ENCODE peak calls at places on chromosomes 3 and 15, in seven cellular contexts. One of them, this sample, is unnamed.

GRCh38 chr3:196210673-196211556 is at the start of gene ZDHHC19:
- DNase-seq in HEK293T: no peak
- DNase-seq in HCEC 1CT: no peak
- DNase-seq in ecto neural progenitor cell: no peak
- DNase-seq in T-helper 2 cell treated with Interferon-gamma antibody and Interleukin-4, amounts not matched to agents 5 μg/mL and 100 μg/mL, for 36 hours: no peak
- DNase-seq in ureter: no peak
- DNase-seq in AG20443: no peak
- DNase-seq in this sample: no peak

GRCh38 chr3:77479021-77479420 is 439.1 kb downstream of the ROBO2 start:
- DNase-seq in ureter: no peak
- DNase-seq in ecto neural progenitor cell: no peak
- DNase-seq in HEK293T: no peak
- DNase-seq in AG20443: no peak
- DNase-seq in T-helper 2 cell treated with Interferon-gamma antibody and Interleukin-4, amounts not matched to agents 5 μg/mL and 100 μg/mL, for 36 hours: no peak
- DNase-seq in HCEC 1CT: no peak
- DNase-seq in this sample: no peak

GRCh38 chr3:48394391-48394790 is 22.4 kb downstream of the FBXW12 start:
- DNase-seq in T-helper 2 cell treated with Interferon-gamma antibody and Interleukin-4, amounts not matched to agents 5 μg/mL and 100 μg/mL, for 36 hours: no peak
- DNase-seq in HCEC 1CT: no peak
- DNase-seq in HEK293T: no peak
- DNase-seq in ureter: no peak
- DNase-seq in ecto neural progenitor cell: no peak
- DNase-seq in AG20443: no peak
- DNase-seq in this sample: no peak

GRCh38 chr3:169686874-169687273 is 23.4 kb upstream of the MECOM start:
- DNase-seq in HCEC 1CT: no peak
- DNase-seq in ecto neural progenitor cell: no peak
- DNase-seq in ureter: no peak
- DNase-seq in HEK293T: no peak
- DNase-seq in AG20443: no peak
- DNase-seq in T-helper 2 cell treated with Interferon-gamma antibody and Interleukin-4, amounts not matched to agents 5 μg/mL and 100 μg/mL, for 36 hours: no peak
- DNase-seq in this sample: no peak

GRCh38 chr3:189529468-189529867 is 101.7 kb upstream of the TP63 start:
- DNase-seq in T-helper 2 cell treated with Interferon-gamma antibody and Interleukin-4, amounts not matched to agents 5 μg/mL and 100 μg/mL, for 36 hours: peak; percentile 23
- DNase-seq in ureter: no peak
- DNase-seq in AG20443: no peak
- DNase-seq in ecto neural progenitor cell: no peak
- DNase-seq in HCEC 1CT: no peak
- DNase-seq in HEK293T: no peak
- DNase-seq in this sample: no peak

GRCh38 chr3:39146083-39146501 is 7.3 kb downstream of the CSRNP1 start:
- DNase-seq in AG20443: peak; percentile 33
- DNase-seq in HCEC 1CT: no peak
- DNase-seq in HEK293T: no peak
- DNase-seq in T-helper 2 cell treated with Interferon-gamma antibody and Interleukin-4, amounts not matched to agents 5 μg/mL and 100 μg/mL, for 36 hours: no peak
- DNase-seq in ureter: no peak
- DNase-seq in ecto neural progenitor cell: no peak
- DNase-seq in this sample: no peak

GRCh38 chr3:63864008-63864871 is 573 bp downstream of the ATXN7 start:
- DNase-seq in AG20443: peak; percentile 53
- DNase-seq in ureter: peak; percentile 52
- DNase-seq in HCEC 1CT: peak; percentile 4
- DNase-seq in HEK293T: peak; percentile 61
- DNase-seq in T-helper 2 cell treated with Interferon-gamma antibody and Interleukin-4, amounts not matched to agents 5 μg/mL and 100 μg/mL, for 36 hours: peak; percentile 29
- DNase-seq in ecto neural progenitor cell: peak; percentile 61
- DNase-seq in this sample: no peak

GRCh38 chr3:143851331-143852017 is 3.2 kb upstream of the SLC9A9 start:
- DNase-seq in HCEC 1CT: no peak
- DNase-seq in ecto neural progenitor cell: no peak
- DNase-seq in HEK293T: peak; percentile 31
- DNase-seq in AG20443: no peak
- DNase-seq in T-helper 2 cell treated with Interferon-gamma antibody and Interleukin-4, amounts not matched to agents 5 μg/mL and 100 μg/mL, for 36 hours: no peak
- DNase-seq in ureter: peak; percentile 54
- DNase-seq in this sample: no peak

GRCh38 chr3:192275741-192276355 is 451.5 kb downstream of the FGF12 start:
- DNase-seq in HCEC 1CT: no peak
- DNase-seq in ureter: no peak
- DNase-seq in AG20443: no peak
- DNase-seq in HEK293T: no peak
- DNase-seq in T-helper 2 cell treated with Interferon-gamma antibody and Interleukin-4, amounts not matched to agents 5 μg/mL and 100 μg/mL, for 36 hours: no peak
- DNase-seq in ecto neural progenitor cell: no peak
- DNase-seq in this sample: no peak

GRCh38 chr3:179321585-179322322 is 1.1 kb upstream of the ZNF639 start:
- DNase-seq in HCEC 1CT: peak; percentile 59
- DNase-seq in T-helper 2 cell treated with Interferon-gamma antibody and Interleukin-4, amounts not matched to agents 5 μg/mL and 100 μg/mL, for 36 hours: no peak
- DNase-seq in AG20443: peak; percentile 52
- DNase-seq in ureter: no peak
- DNase-seq in HEK293T: peak; percentile 11
- DNase-seq in ecto neural progenitor cell: no peak
- DNase-seq in this sample: peak; percentile 84

GRCh38 chr3:81723732-81724313 is 37.6 kb downstream of the GBE1 start:
- DNase-seq in HEK293T: no peak
- DNase-seq in AG20443: peak; percentile 40
- DNase-seq in HCEC 1CT: peak; percentile 58
- DNase-seq in ecto neural progenitor cell: no peak
- DNase-seq in T-helper 2 cell treated with Interferon-gamma antibody and Interleukin-4, amounts not matched to agents 5 μg/mL and 100 μg/mL, for 36 hours: no peak
- DNase-seq in ureter: no peak
- DNase-seq in this sample: no peak

GRCh38 chr3:105385868-105386508 is 19.3 kb downstream of the ALCAM start:
- DNase-seq in HCEC 1CT: no peak
- DNase-seq in ureter: no peak
- DNase-seq in ecto neural progenitor cell: no peak
- DNase-seq in T-helper 2 cell treated with Interferon-gamma antibody and Interleukin-4, amounts not matched to agents 5 μg/mL and 100 μg/mL, for 36 hours: no peak
- DNase-seq in HEK293T: no peak
- DNase-seq in AG20443: no peak
- DNase-seq in this sample: no peak

GRCh38 chr15:69149803-69150202 is 10.6 kb upstream of the GLCE start:
- DNase-seq in AG20443: no peak
- DNase-seq in HEK293T: no peak
- DNase-seq in ureter: no peak
- DNase-seq in ecto neural progenitor cell: no peak
- DNase-seq in T-helper 2 cell treated with Interferon-gamma antibody and Interleukin-4, amounts not matched to agents 5 μg/mL and 100 μg/mL, for 36 hours: no peak
- DNase-seq in HCEC 1CT: no peak
- DNase-seq in this sample: no peak

GRCh38 chr3:49518441-49518840 is 35.8 kb upstream of the BSN start:
- DNase-seq in ecto neural progenitor cell: no peak
- DNase-seq in ureter: no peak
- DNase-seq in T-helper 2 cell treated with Interferon-gamma antibody and Interleukin-4, amounts not matched to agents 5 μg/mL and 100 μg/mL, for 36 hours: no peak
- DNase-seq in HCEC 1CT: no peak
- DNase-seq in HEK293T: no peak
- DNase-seq in AG20443: no peak
- DNase-seq in this sample: no peak

GRCh38 chr3:178200316-178200715 is 335.9 kb upstream of the KCNMB2 start:
- DNase-seq in AG20443: no peak
- DNase-seq in T-helper 2 cell treated with Interferon-gamma antibody and Interleukin-4, amounts not matched to agents 5 μg/mL and 100 μg/mL, for 36 hours: no peak
- DNase-seq in ecto neural progenitor cell: no peak
- DNase-seq in ureter: no peak
- DNase-seq in HEK293T: no peak
- DNase-seq in HCEC 1CT: no peak
- DNase-seq in this sample: no peak

GRCh38 chr3:186142556-186142955 is 33.7 kb upstream of the ETV5 start:
- DNase-seq in ecto neural progenitor cell: no peak
- DNase-seq in T-helper 2 cell treated with Interferon-gamma antibody and Interleukin-4, amounts not matched to agents 5 μg/mL and 100 μg/mL, for 36 hours: no peak
- DNase-seq in ureter: no peak
- DNase-seq in HCEC 1CT: peak; percentile 41
- DNase-seq in AG20443: no peak
- DNase-seq in HEK293T: no peak
- DNase-seq in this sample: no peak

GRCh38 chr15:92687183-92687582 is 31.6 kb upstream of the FAM174B start:
- DNase-seq in HEK293T: no peak
- DNase-seq in HCEC 1CT: no peak
- DNase-seq in ecto neural progenitor cell: no peak
- DNase-seq in T-helper 2 cell treated with Interferon-gamma antibody and Interleukin-4, amounts not matched to agents 5 μg/mL and 100 μg/mL, for 36 hours: no peak
- DNase-seq in AG20443: peak; percentile 44
- DNase-seq in ureter: no peak
- DNase-seq in this sample: no peak

GRCh38 chr3:29410200-29410599 is 129.3 kb downstream of the RBMS3 start:
- DNase-seq in T-helper 2 cell treated with Interferon-gamma antibody and Interleukin-4, amounts not matched to agents 5 μg/mL and 100 μg/mL, for 36 hours: no peak
- DNase-seq in HCEC 1CT: no peak
- DNase-seq in HEK293T: no peak
- DNase-seq in ureter: no peak
- DNase-seq in ecto neural progenitor cell: no peak
- DNase-seq in AG20443: no peak
- DNase-seq in this sample: no peak

GRCh38 chr3:142819214-142819613 is 69.7 kb downstream of the PCOLCE2 start:
- DNase-seq in HCEC 1CT: no peak
- DNase-seq in HEK293T: no peak
- DNase-seq in T-helper 2 cell treated with Interferon-gamma antibody and Interleukin-4, amounts not matched to agents 5 μg/mL and 100 μg/mL, for 36 hours: no peak
- DNase-seq in ureter: no peak
- DNase-seq in ecto neural progenitor cell: no peak
- DNase-seq in AG20443: no peak
- DNase-seq in this sample: no peak

GRCh38 chr3:110738531-110738930 is 333.1 kb upstream of the NECTIN3 start:
- DNase-seq in AG20443: peak; percentile 16
- DNase-seq in ecto neural progenitor cell: no peak
- DNase-seq in HEK293T: no peak
- DNase-seq in HCEC 1CT: peak; percentile 45
- DNase-seq in T-helper 2 cell treated with Interferon-gamma antibody and Interleukin-4, amounts not matched to agents 5 μg/mL and 100 μg/mL, for 36 hours: no peak
- DNase-seq in ureter: no peak
- DNase-seq in this sample: peak; percentile 48

GRCh38 chr3:24288538-24289236 is 206.0 kb downstream of the THRB start:
- DNase-seq in T-helper 2 cell treated with Interferon-gamma antibody and Interleukin-4, amounts not matched to agents 5 μg/mL and 100 μg/mL, for 36 hours: no peak
- DNase-seq in ureter: no peak
- DNase-seq in AG20443: no peak
- DNase-seq in ecto neural progenitor cell: no peak
- DNase-seq in HEK293T: no peak
- DNase-seq in HCEC 1CT: no peak
- DNase-seq in this sample: no peak

GRCh38 chr15:52005748-52006701 is 13.0 kb upstream of the MAPK6 start:
- DNase-seq in AG20443: peak; percentile 27
- DNase-seq in T-helper 2 cell treated with Interferon-gamma antibody and Interleukin-4, amounts not matched to agents 5 μg/mL and 100 μg/mL, for 36 hours: peak; percentile 60
- DNase-seq in HCEC 1CT: peak; percentile 80
- DNase-seq in ureter: no peak
- DNase-seq in ecto neural progenitor cell: no peak
- DNase-seq in HEK293T: no peak
- DNase-seq in this sample: peak; percentile 65

GRCh38 chr3:183548262-183548769 is 7.2 kb downstream of the KLHL6 start:
- DNase-seq in ureter: no peak
- DNase-seq in T-helper 2 cell treated with Interferon-gamma antibody and Interleukin-4, amounts not matched to agents 5 μg/mL and 100 μg/mL, for 36 hours: no peak
- DNase-seq in HEK293T: no peak
- DNase-seq in HCEC 1CT: peak; percentile 35
- DNase-seq in ecto neural progenitor cell: peak; percentile 63
- DNase-seq in AG20443: peak; percentile 83
- DNase-seq in this sample: peak; percentile 21

GRCh38 chr15:41585140-41586047 is 26.4 kb downstream of the TYRO3 start:
- DNase-seq in AG20443: peak; percentile 70
- DNase-seq in ureter: no peak
- DNase-seq in HCEC 1CT: peak; percentile 29
- DNase-seq in ecto neural progenitor cell: peak; percentile 76
- DNase-seq in T-helper 2 cell treated with Interferon-gamma antibody and Interleukin-4, amounts not matched to agents 5 μg/mL and 100 μg/mL, for 36 hours: peak; percentile 31
- DNase-seq in HEK293T: peak; percentile 42
- DNase-seq in this sample: peak; percentile 40

GRCh38 chr15:70186152-70186551 is 88.4 kb upstream of the TLE3 start:
- DNase-seq in ecto neural progenitor cell: no peak
- DNase-seq in ureter: no peak
- DNase-seq in HEK293T: no peak
- DNase-seq in HCEC 1CT: no peak
- DNase-seq in T-helper 2 cell treated with Interferon-gamma antibody and Interleukin-4, amounts not matched to agents 5 μg/mL and 100 μg/mL, for 36 hours: no peak
- DNase-seq in AG20443: no peak
- DNase-seq in this sample: no peak

GRCh38 chr15:25246641-25247417 is 192.0 kb downstream of the UBE3A start:
- DNase-seq in AG20443: no peak
- DNase-seq in ecto neural progenitor cell: peak; percentile 17
- DNase-seq in T-helper 2 cell treated with Interferon-gamma antibody and Interleukin-4, amounts not matched to agents 5 μg/mL and 100 μg/mL, for 36 hours: no peak
- DNase-seq in HEK293T: no peak
- DNase-seq in ureter: no peak
- DNase-seq in HCEC 1CT: no peak
- DNase-seq in this sample: no peak

GRCh38 chr3:10419637-10420232 is 85.7 kb downstream of the ATP2B2 start:
- DNase-seq in HEK293T: no peak
- DNase-seq in T-helper 2 cell treated with Interferon-gamma antibody and Interleukin-4, amounts not matched to agents 5 μg/mL and 100 μg/mL, for 36 hours: peak; percentile 10
- DNase-seq in ecto neural progenitor cell: no peak
- DNase-seq in HCEC 1CT: no peak
- DNase-seq in ureter: no peak
- DNase-seq in AG20443: no peak
- DNase-seq in this sample: no peak

GRCh38 chr3:111392911-111393351 is 149.1 kb upstream of the CD96 start:
- DNase-seq in HEK293T: no peak
- DNase-seq in T-helper 2 cell treated with Interferon-gamma antibody and Interleukin-4, amounts not matched to agents 5 μg/mL and 100 μg/mL, for 36 hours: no peak
- DNase-seq in ecto neural progenitor cell: no peak
- DNase-seq in AG20443: no peak
- DNase-seq in HCEC 1CT: peak; percentile 7
- DNase-seq in ureter: no peak
- DNase-seq in this sample: no peak

GRCh38 chr15:51751687-51752683 is 588 bp downstream of the TMOD2 start:
- DNase-seq in ecto neural progenitor cell: peak; percentile 67
- DNase-seq in ureter: no peak
- DNase-seq in T-helper 2 cell treated with Interferon-gamma antibody and Interleukin-4, amounts not matched to agents 5 μg/mL and 100 μg/mL, for 36 hours: no peak
- DNase-seq in HCEC 1CT: peak; percentile 18
- DNase-seq in HEK293T: peak; percentile 37
- DNase-seq in AG20443: peak; percentile 51
- DNase-seq in this sample: peak; percentile 68

GRCh38 chr3:10483364-10483675 is 22.1 kb downstream of the ATP2B2 start:
- DNase-seq in ureter: no peak
- DNase-seq in HCEC 1CT: no peak
- DNase-seq in ecto neural progenitor cell: no peak
- DNase-seq in T-helper 2 cell treated with Interferon-gamma antibody and Interleukin-4, amounts not matched to agents 5 μg/mL and 100 μg/mL, for 36 hours: no peak
- DNase-seq in AG20443: no peak
- DNase-seq in HEK293T: no peak
- DNase-seq in this sample: no peak